ENCODE peak calls at places on chromosomes 5 and 9, in six cellular contexts. H, V, B, A, O and W are unnamed samples.

GRCh38 chr5:168829044-168829443 is 249.9 kb upstream of the PANK3 start:
- DNase-seq in O (no peak), B (no peak), H (no peak), V (no peak), A (no peak), W (no peak)

GRCh38 chr5:120872292-120872691 is 408.2 kb downstream of the PRR16 start:
- DNase-seq in A (no peak), O (no peak), V (no peak), B (no peak), H (no peak), W (no peak)

GRCh38 chr9:21027295-21027694 is 4.1 kb downstream of the HACD4 start:
- DNase-seq in A (no peak), O (no peak), V (no peak), H (no peak), B (no peak), W (no peak)

GRCh38 chr5:130580264-130580663 is 584.8 kb downstream of the HINT1 start:
- DNase-seq in V (no peak), B (no peak), H (no peak), O (no peak), A (no peak), W (no peak)

GRCh38 chr5:13708906-13709305 is 235.6 kb downstream of the DNAH5 start:
- DNase-seq in H (no peak), A (no peak), V (no peak), O (no peak), B (no peak), W (no peak)

GRCh38 chr9:109993250-109993978 is 213.4 kb downstream of the PALM2AKAP2 start:
- DNase-seq in B (no peak), O (no peak), V (no peak), H (no peak), A (no peak), W (no peak)

GRCh38 chr9:110799396-110799795 is 130.8 kb downstream of the MUSK start:
- DNase-seq in A (no peak), B (no peak), V (no peak), H (no peak), O (no peak), W (no peak)

GRCh38 chr5:126166368-126166767 is 256.8 kb upstream of the GRAMD2B start:
- DNase-seq in H (no peak), V (no peak), A (no peak), B (no peak), O (no peak), W (no peak)

GRCh38 chr9:134321571-134321930 is 4.7 kb upstream of the RXRA start:
- DNase-seq in V (no peak), O (no peak), A (peak), B (no peak), H (no peak), W (no peak)

GRCh38 chr5:158943057-158943456 is 156.7 kb downstream of the EBF1 start:
- DNase-seq in V (no peak), A (peak), B (peak), H (peak), O (no peak), W (peak)

GRCh38 chr5:142040285-142040684 is 27.5 kb upstream of the GNPDA1 start:
- DNase-seq in V (no peak), A (no peak), B (no peak), O (no peak), H (no peak), W (no peak)

GRCh38 chr5:74075900-74076484 is 450.0 kb downstream of the ARHGEF28 start:
- DNase-seq in H (no peak), A (no peak), O (no peak), V (no peak), B (no peak), W (no peak)

GRCh38 chr5:160837211-160837610 is 14.8 kb downstream of the ATP10B start:
- DNase-seq in O (no peak), A (no peak), H (no peak), B (no peak), V (no peak), W (no peak)

GRCh38 chr5:96920956-96921355 is 14.9 kb upstream of the LNPEP start:
- DNase-seq in O (no peak), V (no peak), A (no peak), H (no peak), B (no peak), W (no peak)

GRCh38 chr9:132679946-132680620 is 9.8 kb downstream of the GTF3C4 start:
- DNase-seq in O (no peak), B (no peak), V (no peak), H (no peak), A (no peak), W (no peak)

GRCh38 chr5:143562935-143563334 is 159.4 kb upstream of the NR3C1 start:
- DNase-seq in B (peak), A (peak), H (no peak), O (no peak), V (no peak), W (no peak)

GRCh38 chr5:148005788-148006520 is 57.8 kb upstream of the SPINK5 start:
- DNase-seq in V (no peak), B (no peak), A (no peak), O (no peak), H (no peak), W (no peak)

GRCh38 chr5:130912088-130912487 is 253.0 kb downstream of the HINT1 start:
- DNase-seq in O (no peak), B (no peak), H (no peak), V (no peak), A (no peak), W (no peak)

GRCh38 chr9:84567776-84568175 is 101.8 kb upstream of the NTRK2 start:
- DNase-seq in A (no peak), O (no peak), H (no peak), B (peak), V (no peak), W (no peak)